ENCODE peak calls at places on chromosomes 2 and 18, in five cellular contexts. V is aorta, B is thoracic aorta, I is SJSA1, T is K562. M is an unnamed sample. For H3K4me1, the result is how much of the 10 kb centered on the place peaks cover.

GRCh38 chr2:14454102-14454676 is 178.3 kb upstream of the LRATD1 start:
- DNase-seq in I (no peak), T (no peak), B (no peak), V (no peak), M (no peak)

GRCh38 chr2:36553690-36554089 is 44.3 kb downstream of the FEZ2 start:
- DNase-seq in V (no peak), T (no peak), I (no peak), B (no peak), M (no peak)

GRCh38 chr18:24168496-24168895 is 29.6 kb downstream of the CABYR start:
- DNase-seq in T (no peak), B (no peak), V (no peak), I (no peak), M (no peak)

GRCh38 chr2:160920791-160921303 is 239.4 kb upstream of the TANK start:
- DNase-seq in V (no peak), I (peak), B (no peak), T (no peak), M (no peak)

GRCh38 chr2:151827564-151828142 is 568 bp downstream of the ARL5A start:
- DNase-seq in V (no peak), B (no peak), I (no peak), T (peak), M (peak)

GRCh38 chr2:188292446-188293239 is 969 bp downstream of the GULP1 start:
- DNase-seq in V (peak), B (peak), T (peak), I (peak), M (no peak)

GRCh38 chr18:57353940-57354461 is 1.6 kb downstream of the ST8SIA3 start:
- DNase-seq in I (peak), B (no peak), T (peak), V (peak), M (no peak)

GRCh38 chr2:48131503-48132293 is 225.4 kb upstream of the FBXO11 start:
- DNase-seq in B (no peak), V (no peak), T (no peak), I (no peak), M (peak)

GRCh38 chr2:172680595-172681176 is 55.0 kb upstream of the RAPGEF4 start:
- DNase-seq in B (no peak), T (no peak), V (no peak), I (peak), M (no peak)

GRCh38 chr18:21991081-21991534 is 178.3 kb upstream of the GATA6 start:
- DNase-seq in T (no peak), B (no peak), V (no peak), I (peak), M (no peak)

GRCh38 chr18:79528846-79529245 is 133.1 kb downstream of the NFATC1 start:
- DNase-seq in V (peak), T (peak), I (peak), B (no peak), M (peak)

GRCh38 chr2:124652099-124652498 is 627.0 kb downstream of the CNTNAP5 start:
- DNase-seq in T (no peak), I (no peak), B (no peak), V (no peak), M (no peak)

GRCh38 chr18:5627756-5628511 is 84.1 kb upstream of the EPB41L3 start:
- DNase-seq in V (no peak), I (no peak), T (no peak), B (no peak), M (no peak)

GRCh38 chr18:4270988-4271387 is 184.1 kb downstream of the DLGAP1 start:
- DNase-seq in T (no peak), B (no peak), I (no peak), V (no peak), M (no peak)

GRCh38 chr2:1081411-1082225 is 131.0 kb downstream of the SNTG2 start:
- DNase-seq in T (no peak), I (no peak), V (no peak), B (no peak), M (no peak)

GRCh38 chr2:60502123-60502522 is 51.3 kb downstream of the BCL11A start:
- DNase-seq in T (no peak), B (no peak), V (no peak), I (no peak), M (no peak)

GRCh38 chr2:26035110-26035728 is 1.3 kb downstream of the RAB10 start:
- DNase-seq in V (no peak), I (peak), T (peak), B (no peak), M (no peak)

GRCh38 chr2:159262226-159262625 is 24.3 kb downstream of the WDSUB1 start:
- DNase-seq in T (no peak), V (no peak), I (no peak), B (no peak), M (no peak)

GRCh38 chr2:171673928-171674327 is 13.3 kb upstream of the DYNC1I2 start:
- DNase-seq in B (no peak), V (no peak), I (no peak), T (no peak), M (no peak)

GRCh38 chr2:53952519-53952918 is 18.3 kb downstream of the PSME4 start:
- DNase-seq in B (no peak), I (peak), T (no peak), V (no peak), M (no peak)

GRCh38 chr2:216260629-216261028 is 111.7 kb downstream of the MARCHF4 start:
- DNase-seq in I (no peak), B (no peak), V (no peak), T (no peak), M (no peak)

GRCh38 chr2:232339121-232340081 is 39.1 kb upstream of the ALPP start:
- DNase-seq in T (peak), I (no peak), B (no peak), V (peak), M (no peak)

GRCh38 chr2:177024760-177025159 is 187.8 kb upstream of the HNRNPA3 start:
- DNase-seq in T (no peak), V (no peak), I (no peak), B (no peak), M (no peak)

GRCh38 chr2:1969701-1970015 is 225.3 kb upstream of the PXDN start:
- DNase-seq in I (no peak), V (no peak), T (no peak), B (no peak), M (no peak)

GRCh38 chr2:9144617-9145016 is 62.0 kb upstream of the ASAP2 start:
- DNase-seq in B (no peak), V (no peak), T (no peak), I (no peak), M (no peak)

GRCh38 chr2:83051538-83052192 is 1407.4 kb downstream of the SUCLG1 start:
- DNase-seq in V (no peak), B (no peak), T (peak), I (no peak), M (no peak)

GRCh38 chr2:144996225-144996795 is 476.4 kb upstream of the ZEB2 start:
- DNase-seq in T (no peak), I (peak), B (no peak), V (no peak), M (no peak)

GRCh38 chr18:52700757-52701156 is 360.8 kb downstream of the DCC start:
- DNase-seq in I (no peak), V (no peak), T (no peak), B (no peak), M (no peak)

GRCh38 chr18:56637897-56638231 is 528 bp downstream of the TXNL1 start:
- DNase-seq in T (peak), I (no peak), V (peak), B (no peak), M (no peak)

GRCh38 chr18:46950064-46950656 is 32.8 kb downstream of the KATNAL2 start:
- DNase-seq in V (no peak), I (no peak), B (no peak), T (no peak), M (no peak)

GRCh38 chr2:119255760-119256573 is 32.3 kb downstream of the STEAP3 start:
- DNase-seq in V (no peak), I (peak), B (no peak), T (peak), M (no peak)

GRCh38 chr2:150983498-150983897 is 278.2 kb downstream of the RBM43 start:
- DNase-seq in V (no peak), T (no peak), I (no peak), B (no peak), M (no peak)

GRCh38 chr18:8051388-8051787 is 484.3 kb downstream of the PTPRM start:
- DNase-seq in T (no peak), V (no peak), B (no peak), I (no peak), M (no peak)

GRCh38 chr2:178542161-178542560 is 61.9 kb downstream of the PLEKHA3 start:
- DNase-seq in B (no peak), I (no peak), T (no peak), V (no peak), M (no peak)

GRCh38 chr2:152694161-152694661 is 23.1 kb downstream of the PRPF40A start:
- DNase-seq in I (peak), T (no peak), V (no peak), B (no peak), M (peak)

GRCh38 chr2:154978244-154978643 is 279.7 kb downstream of the KCNJ3 start:
- DNase-seq in T (no peak), V (no peak), B (no peak), I (no peak), M (no peak)

GRCh38 chr2:48448274-48449061 is 81.5 kb upstream of the STON1 start:
- DNase-seq in V (no peak), B (no peak), T (no peak), I (peak), M (peak)

GRCh38 chr2:38409136-38409903 is 32.2 kb upstream of the ATL2 start:
- DNase-seq in V (no peak), B (no peak), T (no peak), I (no peak), M (no peak)

GRCh38 chr2:68319397-68320117 is at the start of gene CNRIP1:
- DNase-seq in I (peak), V (peak), B (peak), T (peak), M (no peak)

DNA sequence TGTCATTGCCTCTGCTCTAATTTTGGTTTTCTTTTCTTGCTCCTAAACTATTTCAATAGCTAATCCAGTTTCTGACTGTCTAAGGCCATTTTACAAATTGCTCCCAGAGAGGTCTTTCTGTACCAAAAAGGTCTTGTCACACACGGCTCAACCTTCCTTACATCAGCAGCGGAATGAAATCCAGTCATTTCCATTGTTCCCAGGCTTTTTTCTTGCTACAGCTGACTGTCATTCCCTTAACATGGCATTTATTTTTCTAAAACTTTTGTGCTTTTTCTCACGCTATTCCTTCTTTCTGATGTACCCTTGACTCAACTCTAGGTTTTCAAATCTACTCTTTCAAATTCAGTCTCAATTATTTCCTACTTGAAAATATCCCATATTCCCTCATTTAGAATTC is 24.3 kb downstream of the FAM171B start:
- DNase-seq in T (no peak), V (no peak), I (no peak), B (no peak), M (no peak)
- H3K4me1 ChIP-seq in T (under half), V (under half), I (under half), B (under half), M (under half)

GRCh38 chr18:33181016-33181415 is 259.5 kb downstream of the CCDC178 start:
- DNase-seq in T (no peak), V (no peak), I (peak), B (no peak), M (no peak)
- H3K27ac ChIP-seq in T (no peak), V (no peak), I (no peak), B (no peak), M (no peak)

GRCh38 chr18:48957136-48957535 is 6.4 kb upstream of the SMAD7 start:
- DNase-seq in T (no peak), I (no peak), B (no peak), V (peak), M (no peak)
- H3K4me1 ChIP-seq in T (under half), I (half or more), B (under half), V (under half), M (under half)

DNA sequence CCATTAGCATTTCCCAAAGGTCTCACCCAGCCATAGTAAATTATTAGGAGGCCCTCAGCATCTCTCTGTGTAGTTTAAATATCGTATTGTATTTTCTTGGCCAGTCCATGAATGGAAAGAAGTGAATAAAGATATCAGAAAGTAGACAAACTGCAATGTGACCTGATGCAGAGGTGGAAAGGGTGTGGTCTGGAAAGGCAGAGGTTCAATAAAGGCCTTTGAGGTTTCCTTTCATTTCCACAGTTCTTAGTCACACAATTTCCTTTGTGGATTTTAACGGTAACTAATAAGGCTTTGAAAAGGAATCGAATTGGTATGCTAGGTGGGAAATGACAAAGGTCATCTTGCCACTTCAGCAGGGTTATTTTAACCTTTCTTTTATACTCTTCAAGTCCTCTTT is 20.1 kb upstream of the WIPF1 start:
- DNase-seq in V (no peak), I (no peak), B (no peak), T (no peak), M (no peak)
- H3K27ac ChIP-seq in V (peak), I (no peak), B (peak), T (no peak), M (peak)

GRCh38 chr2:227464851-227465250 is 7.1 kb upstream of the AGFG1 start:
- DNase-seq in I (no peak), T (no peak), B (no peak), V (no peak), M (no peak)
- H3K4me1 ChIP-seq in I (under half), T (under half), B (under half), V (under half), M (half or more)

M was measured in CD4-positive, alpha-beta memory T cell.